ENCODE peak calls at places on chromosomes 1 and 21, in six cellular contexts. H is fibroblast of mammary gland; G is left ventricle myocardium inferior; B is ovary; S is CD8-positive, alpha-beta memory T cell; F is fibroblast of lung. C is an unnamed sample.

GRCh38 chr1:235127774-235128452 is 724 bp downstream of the TOMM20 start:
- DNase-seq in B (no peak), F (no peak), S (no peak), G (no peak), H (no peak), C (no peak)

GRCh38 chr1:172727956-172728603 is 69.2 kb downstream of the FASLG start:
- DNase-seq in H (peak), S (peak), B (no peak), F (peak), G (no peak), C (peak)

GRCh38 chr1:248816042-248816851 is 9.5 kb downstream of the SH3BP5L start:
- DNase-seq in S (no peak), H (no peak), B (no peak), G (no peak), F (no peak), C (no peak)

GRCh38 chr1:216447898-216448568 is 24.8 kb upstream of the USH2A start:
- DNase-seq in H (no peak), S (no peak), F (no peak), G (no peak), B (no peak), C (no peak)

GRCh38 chr21:33940164-33940563 is 24.6 kb upstream of the ATP5PO start:
- DNase-seq in B (no peak), G (no peak), H (peak), S (no peak), F (peak), C (peak)

GRCh38 chr1:72064301-72064700 is 218.0 kb downstream of the NEGR1 start:
- DNase-seq in H (no peak), F (no peak), G (no peak), S (no peak), B (no peak), C (no peak)

GRCh38 chr21:46253610-46254124 is 25.1 kb upstream of the LSS start:
- DNase-seq in B (no peak), G (no peak), S (peak), F (peak), H (peak), C (peak)

GRCh38 chr1:228304766-228305395 is 97.0 kb downstream of the OBSCN start:
- DNase-seq in F (no peak), H (no peak), B (no peak), S (no peak), G (no peak), C (no peak)

GRCh38 chr1:155713054-155713453 is 24.2 kb downstream of the DAP3 start:
- DNase-seq in S (no peak), G (no peak), H (no peak), F (no peak), B (no peak), C (no peak)

GRCh38 chr1:117121589-117122296 is at the start of gene TRIM45:
- DNase-seq in S (peak), B (peak), F (peak), H (peak), G (peak), C (peak)

GRCh38 chr1:214686497-214686896 is 83.5 kb downstream of the CENPF start:
- DNase-seq in S (no peak), F (no peak), G (no peak), B (no peak), H (no peak), C (no peak)

GRCh38 chr1:30886710-30887428 is 21.7 kb downstream of the SDC3 start:
- DNase-seq in B (no peak), H (no peak), S (no peak), G (no peak), F (no peak), C (no peak)

GRCh38 chr1:162500805-162501204 is 3.2 kb downstream of the UHMK1 start:
- DNase-seq in S (no peak), H (peak), B (no peak), G (no peak), F (peak), C (peak)

GRCh38 chr1:200364831-200365230 is 45.0 kb downstream of the ZNF281 start:
- DNase-seq in S (no peak), B (no peak), G (no peak), H (peak), F (no peak), C (no peak)

GRCh38 chr1:65717815-65718454 is 74.8 kb upstream of the PDE4B start:
- DNase-seq in B (no peak), H (peak), F (peak), G (no peak), S (no peak), C (peak)

GRCh38 chr1:113895084-113895483 is 7.7 kb upstream of the BCL2L15 start:
- DNase-seq in B (no peak), F (no peak), H (no peak), S (no peak), G (no peak), C (no peak)

GRCh38 chr1:9869831-9870251 is 40.2 kb downstream of the CTNNBIP1 start:
- DNase-seq in B (no peak), H (no peak), F (no peak), G (no peak), S (no peak), C (no peak)

GRCh38 chr1:17831619-17832018 is 76.5 kb downstream of the ACTL8 start:
- DNase-seq in F (peak), B (no peak), S (no peak), H (peak), G (no peak), C (peak)

GRCh38 chr21:25925936-25926335 is 191.2 kb downstream of the GABPA start:
- DNase-seq in B (no peak), F (no peak), G (no peak), H (peak), S (no peak), C (peak)

GRCh38 chr1:38941527-38942019 is at the start of gene RHBDL2:
- DNase-seq in B (peak), H (peak), S (no peak), F (peak), G (peak), C (peak)

GRCh38 chr1:200641175-200641489 is 20.6 kb upstream of the KIF14 start:
- DNase-seq in G (no peak), S (no peak), H (peak), F (peak), B (no peak), C (peak)

GRCh38 chr1:10761503-10762152 is 34.8 kb downstream of the CASZ1 start:
- DNase-seq in B (no peak), S (no peak), G (no peak), H (no peak), F (no peak), C (peak)

GRCh38 chr1:110171134-110171733 is 20.9 kb downstream of the SLC6A17 start:
- DNase-seq in B (no peak), F (no peak), G (no peak), H (no peak), S (no peak), C (no peak)

GRCh38 chr1:35288761-35289160 is 20.3 kb downstream of the ZMYM4 start:
- DNase-seq in S (no peak), F (peak), H (peak), B (no peak), G (no peak), C (peak)

GRCh38 chr1:44072204-44072603 is 40.9 kb upstream of the SLC6A9 start:
- DNase-seq in G (no peak), B (no peak), S (no peak), F (peak), H (peak), C (peak)

GRCh38 chr1:110508038-110508437 is 10.9 kb downstream of the KCNA10 start:
- DNase-seq in H (no peak), F (no peak), B (no peak), S (no peak), G (peak), C (peak)

GRCh38 chr1:89609781-89610456 is 23.0 kb upstream of the LRRC8C start:
- DNase-seq in B (no peak), G (peak), S (peak), H (no peak), F (no peak), C (no peak)

GRCh38 chr1:62333431-62333830 is 14.2 kb upstream of the KANK4 start:
- DNase-seq in F (no peak), S (no peak), H (peak), G (no peak), B (no peak), C (no peak)

GRCh38 chr1:16017461-16018303 is at the start of gene HSPB7:
- DNase-seq in B (peak), G (peak), H (peak), S (no peak), F (peak), C (peak)

GRCh38 chr1:12067900-12068821 is 5.1 kb downstream of the TNFRSF8 start:
- DNase-seq in S (no peak), B (peak), F (peak), G (no peak), H (peak), C (peak)

GRCh38 chr21:46114963-46115362 is 17.1 kb downstream of the COL6A2 start:
- DNase-seq in S (no peak), H (peak), G (peak), F (no peak), B (peak), C (no peak)

GRCh38 chr1:93738075-93738622 is 56.5 kb upstream of the BCAR3 start:
- DNase-seq in F (peak), B (no peak), H (peak), S (no peak), G (no peak), C (peak)

GRCh38 chr1:198933506-198933905 is 294.7 kb downstream of the PTPRC start:
- DNase-seq in B (no peak), G (no peak), H (no peak), S (no peak), F (no peak), C (no peak)

GRCh38 chr1:23462766-23463165 is 21.2 kb downstream of the ASAP3 start:
- DNase-seq in F (no peak), S (no peak), H (no peak), B (no peak), G (no peak), C (no peak)

GRCh38 chr1:23469372-23469982 is 14.5 kb downstream of the ASAP3 start:
- DNase-seq in G (peak), S (no peak), H (no peak), B (no peak), F (no peak), C (no peak)

GRCh38 chr1:23470282-23471070 is 13.5 kb downstream of the ASAP3 start:
- DNase-seq in G (peak), S (no peak), F (peak), B (peak), H (peak), C (peak)

GRCh38 chr1:23463286-23463685 is 20.7 kb downstream of the ASAP3 start:
- DNase-seq in S (no peak), H (no peak), G (no peak), B (no peak), F (no peak), C (no peak)

GRCh38 chr1:23466423-23466989 is 17.5 kb downstream of the ASAP3 start:
- DNase-seq in G (no peak), H (no peak), S (no peak), B (no peak), F (no peak), C (no peak)
- H3K4me3 ChIP-seq in G (no peak), H (no peak), S (no peak), B (no peak), F (no peak), C (no peak)

DNA sequence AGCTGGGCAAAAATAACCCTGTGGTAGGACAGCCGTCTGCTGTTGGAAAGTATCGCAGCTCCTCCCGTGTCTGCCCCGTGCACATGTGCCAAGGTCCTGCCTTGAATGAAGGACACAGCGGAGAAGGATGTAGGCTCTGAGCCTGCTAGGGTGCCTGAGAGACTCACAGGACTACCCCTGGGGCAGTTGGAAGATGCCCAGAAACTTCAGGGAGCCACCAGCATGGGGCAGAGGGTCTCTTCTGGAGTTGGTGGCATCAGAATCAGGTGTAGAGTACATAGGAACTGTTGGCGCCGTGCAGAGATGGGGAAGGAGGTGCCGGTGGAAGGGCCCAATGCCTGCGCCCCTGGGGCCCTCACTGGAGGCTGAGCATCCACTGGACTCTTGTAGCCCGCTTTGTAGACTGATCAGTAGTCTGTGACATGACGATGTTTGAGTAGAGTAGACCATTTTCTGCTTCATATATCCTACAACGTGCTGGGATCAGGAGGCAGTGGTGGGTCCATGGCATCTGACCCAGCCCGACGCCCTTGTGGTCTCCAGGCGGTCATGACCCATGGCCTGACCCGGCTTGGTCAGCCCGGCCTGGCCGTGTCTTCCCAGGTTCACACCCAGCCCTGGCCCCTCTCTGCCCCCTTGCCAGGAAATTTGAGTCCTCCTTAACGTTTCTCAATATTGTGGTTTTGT is 5.3 kb upstream of the C1orf174 start:
- DNase-seq in G (no peak), S (no peak), B (no peak), H (no peak), F (no peak), C (no peak)
- H3K4me3 ChIP-seq in G (no peak), S (no peak), B (no peak), H (no peak), F (no peak), C (no peak)

GRCh38 chr1:7954683-7955082 is 6.8 kb upstream of the PARK7 start:
- DNase-seq in G (no peak), S (no peak), H (no peak), B (no peak), F (no peak), C (no peak)
- H3K4me3 ChIP-seq in G (peak), S (peak), H (peak), B (peak), F (peak), C (peak)

DNA sequence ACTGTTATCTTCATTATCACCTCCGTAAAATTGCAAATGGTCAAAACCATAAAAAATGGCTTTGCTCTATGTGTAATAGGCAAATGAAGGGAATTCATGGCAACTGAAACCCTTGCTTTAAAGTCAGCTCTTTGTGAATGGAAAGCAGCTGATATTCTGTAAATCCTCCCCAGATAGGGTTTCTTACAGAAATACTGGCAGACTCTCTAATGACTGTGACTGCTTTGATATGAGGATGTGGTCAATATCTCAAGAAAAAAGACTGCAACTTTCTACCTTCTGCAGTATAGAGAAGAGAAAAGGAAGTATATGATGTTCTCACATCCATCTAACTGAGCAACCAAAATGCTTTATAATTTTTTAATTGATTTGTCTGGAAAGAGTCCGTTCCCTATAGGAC is 193.1 kb downstream of the ST6GALNAC3 start:
- DNase-seq in B (no peak), H (no peak), G (no peak), F (no peak), S (no peak), C (no peak)
- H3K4me3 ChIP-seq in B (no peak), H (no peak), G (no peak), F (no peak), S (peak), C (no peak)

DNA sequence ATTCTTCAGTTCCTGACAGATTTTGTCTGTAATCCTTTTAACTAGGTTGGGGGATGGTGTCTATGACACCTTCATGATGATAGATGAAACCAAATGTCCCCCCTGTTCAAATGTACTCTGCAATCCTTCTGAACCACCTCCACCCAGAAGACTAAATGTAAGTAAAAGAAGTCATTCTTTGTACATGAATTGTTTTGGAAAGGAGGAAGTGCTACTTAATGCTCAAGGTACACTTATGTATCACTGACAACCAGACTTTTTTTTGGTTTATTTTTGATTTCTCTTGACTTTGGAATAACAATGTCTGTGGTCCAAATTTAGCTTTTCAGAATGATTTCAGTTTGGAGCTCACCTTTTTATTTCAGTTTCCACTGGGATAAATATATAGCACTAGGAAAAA is 2.3 kb downstream of the DYRK3 start:
- DNase-seq in B (no peak), F (no peak), G (no peak), S (no peak), H (no peak), C (no peak)
- H3K4me3 ChIP-seq in B (no peak), F (peak), G (peak), S (no peak), H (peak), C (no peak)